ENCODE peak calls at places on chromosome 21, in seven cellular contexts. D, X, N, S, M, F and H are unnamed samples.

GRCh38 chr21:23968722-23969647 is 1638.3 kb downstream of the MRPL39 start:
- DNase-seq in D (peak), X (peak), N (peak), S (no peak), M (no peak), F (peak), H (peak)

GRCh38 chr21:14376854-14377253 is 6.1 kb downstream of the HSPA13 start:
- DNase-seq in D (no peak), X (peak), N (no peak), S (no peak), M (no peak), F (no peak), H (peak)

GRCh38 chr21:43332872-43333300 is 94.0 kb downstream of the SIK1 start:
- DNase-seq in D (no peak), X (peak), N (no peak), S (no peak), M (no peak), F (no peak), H (peak)

GRCh38 chr21:26115346-26115745 is 55.2 kb downstream of the APP start:
- DNase-seq in D (no peak), X (peak), N (peak), S (no peak), M (no peak), F (no peak), H (no peak)

GRCh38 chr21:38688068-38688467 is 117.7 kb upstream of the ETS2 start:
- DNase-seq in D (no peak), X (no peak), N (no peak), S (no peak), M (no peak), F (no peak), H (no peak)

GRCh38 chr21:44533891-44534627 is 5.9 kb downstream of the KRTAP10-1 start:
- DNase-seq in D (no peak), X (no peak), N (peak), S (no peak), M (peak), F (no peak), H (peak)

GRCh38 chr21:17848228-17848627 is 29.1 kb upstream of the C21orf91 start:
- DNase-seq in D (no peak), X (no peak), N (no peak), S (peak), M (peak), F (peak), H (no peak)

GRCh38 chr21:43272591-43272990 is 103.8 kb downstream of the CRYAA start:
- DNase-seq in D (no peak), X (no peak), N (peak), S (no peak), M (no peak), F (no peak), H (peak)

GRCh38 chr21:44354775-44355771 is 1.7 kb downstream of the TRPM2 start:
- DNase-seq in D (peak), X (no peak), N (no peak), S (no peak), M (no peak), F (no peak), H (peak)

GRCh38 chr21:39935716-39936115 is 68.5 kb downstream of the PCP4 start:
- DNase-seq in D (no peak), X (no peak), N (no peak), S (no peak), M (no peak), F (no peak), H (no peak)

GRCh38 chr21:25080161-25080560 is 527.1 kb downstream of the MRPL39 start:
- DNase-seq in D (no peak), X (no peak), N (no peak), S (peak), M (no peak), F (no peak), H (no peak)

GRCh38 chr21:46457801-46458314 is 833 bp upstream of the DIP2A start:
- DNase-seq in D (peak), X (peak), N (peak), S (peak), M (peak), F (peak), H (no peak)

GRCh38 chr21:41220208-41220733 is 52.3 kb downstream of the BACE2 start:
- DNase-seq in D (no peak), X (no peak), N (no peak), S (peak), M (no peak), F (no peak), H (peak)

GRCh38 chr21:45029968-45030636 is 44.3 kb upstream of the ADARB1 start:
- DNase-seq in D (no peak), X (no peak), N (peak), S (no peak), M (no peak), F (peak), H (peak)

GRCh38 chr21:42414928-42415769 is 11.4 kb downstream of the UBASH3A start:
- DNase-seq in D (no peak), X (peak), N (no peak), S (no peak), M (no peak), F (no peak), H (no peak)

GRCh38 chr21:17343055-17343454 is 169.8 kb upstream of the CXADR start:
- DNase-seq in D (no peak), X (no peak), N (no peak), S (no peak), M (no peak), F (peak), H (peak)

GRCh38 chr21:34093083-34093482 is 19.7 kb downstream of the MRPS6 start:
- DNase-seq in D (no peak), X (no peak), N (no peak), S (peak), M (no peak), F (no peak), H (no peak)
- H3K4me3 ChIP-seq in D (no peak), X (no peak), N (no peak), S (no peak), M (no peak), F (no peak), H (no peak)

GRCh38 chr21:33080776-33081175 is 10.8 kb downstream of the OLIG1 start:
- DNase-seq in D (no peak), X (no peak), N (no peak), S (no peak), M (no peak), F (no peak), H (peak)
- H3K4me3 ChIP-seq in D (no peak), X (no peak), N (no peak), S (no peak), M (no peak), F (no peak), H (no peak)

GRCh38 chr21:21731626-21732025 is 733.4 kb downstream of the NCAM2 start:
- DNase-seq in D (no peak), X (no peak), N (no peak), S (no peak), M (no peak), F (no peak), H (no peak)

GRCh38 chr21:21730524-21730923 is 732.3 kb downstream of the NCAM2 start:
- DNase-seq in D (no peak), X (no peak), N (no peak), S (peak), M (no peak), F (no peak), H (no peak)

GRCh38 chr21:21737186-21737585 is 739.0 kb downstream of the NCAM2 start:
- DNase-seq in D (no peak), X (no peak), N (no peak), S (no peak), M (no peak), F (no peak), H (no peak)

GRCh38 chr21:21734088-21734487 is 735.9 kb downstream of the NCAM2 start:
- DNase-seq in D (no peak), X (no peak), N (no peak), S (no peak), M (no peak), F (no peak), H (no peak)
- H3K4me3 ChIP-seq in D (no peak), X (no peak), N (no peak), S (no peak), M (no peak), F (no peak), H (no peak)

GRCh38 chr21:31343680-31344480 is at the start of gene TIAM1:
- DNase-seq in D (no peak), X (peak), N (no peak), S (peak), M (peak), F (peak), H (peak)
- H3K4me3 ChIP-seq in D (no peak), X (no peak), N (peak), S (peak), M (peak), F (peak), H (peak)

GRCh38 chr21:27569091-27569490 is 602.2 kb upstream of the ADAMTS5 start:
- DNase-seq in D (no peak), X (no peak), N (no peak), S (peak), M (no peak), F (no peak), H (no peak)
- H3K4me3 ChIP-seq in D (no peak), X (no peak), N (no peak), S (no peak), M (no peak), F (no peak), H (no peak)

DNA sequence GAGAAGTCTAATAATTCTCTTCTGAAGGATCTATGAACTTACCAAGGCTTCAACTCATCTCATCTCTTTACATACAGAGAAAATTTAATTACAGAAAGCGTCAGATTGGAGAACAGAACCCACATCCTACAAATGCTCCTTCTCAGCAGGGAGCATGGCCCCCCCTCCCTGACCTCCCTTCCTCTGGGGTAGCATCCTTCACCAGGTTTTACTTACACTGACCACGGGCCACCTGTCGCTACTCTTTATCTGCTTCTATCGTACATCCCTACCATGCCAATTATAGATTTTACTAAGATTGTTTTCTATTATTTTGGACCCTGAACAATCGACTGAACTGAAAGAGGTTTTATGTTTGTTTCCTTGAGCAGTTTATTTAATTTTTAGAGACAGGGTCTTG is 25.8 kb downstream of the RIPPLY3 start:
- DNase-seq in D (no peak), X (no peak), N (no peak), S (no peak), M (no peak), F (no peak), H (no peak)
- H3K4me3 ChIP-seq in D (no peak), X (no peak), N (no peak), S (no peak), M (no peak), F (no peak), H (no peak)

GRCh38 chr21:33401617-33401967 is 1.6 kb upstream of the IFNGR2 start:
- DNase-seq in D (no peak), X (no peak), N (no peak), S (peak), M (no peak), F (no peak), H (no peak)

GRCh38 chr21:33402011-33402979 is 918 bp upstream of the IFNGR2 start:
- DNase-seq in D (peak), X (no peak), N (no peak), S (peak), M (peak), F (peak), H (peak)

GRCh38 chr21:33403128-33403785 is at the start of gene IFNGR2:
- DNase-seq in D (no peak), X (no peak), N (peak), S (peak), M (peak), F (peak), H (peak)

GRCh38 chr21:33403786-33404571 is 766 bp downstream of the IFNGR2 start:
- DNase-seq in D (peak), X (no peak), N (peak), S (peak), M (peak), F (peak), H (peak)

GRCh38 chr21:33406493-33406892 is 3.3 kb downstream of the IFNGR2 start:
- DNase-seq in D (no peak), X (no peak), N (no peak), S (no peak), M (no peak), F (no peak), H (no peak)
- H3K4me3 ChIP-seq in D (no peak), X (no peak), N (no peak), S (no peak), M (no peak), F (no peak), H (no peak)